ENCODE peak calls at places on chromosomes 7 and 10, in five cellular contexts. J, T, U, L and G are unnamed samples.
A peak's percentile ranks its signal among the peaks of the same experiment; 100 is the strongest.

GRCh38 chr7:38694326-38694725 is 63.2 kb upstream of the AMPH start:
- DNase-seq in J (no peak), T (no peak), U (no peak), L (no peak), G (no peak)

GRCh38 chr7:48213226-48213625 is 42.0 kb downstream of the ABCA13 start:
- DNase-seq in J (no peak), T (no peak), U (no peak), L (no peak), G (no peak)

GRCh38 chr10:129662386-129662785 is 195.3 kb downstream of the MGMT start:
- DNase-seq in J (no peak), T (no peak), U (no peak), L (no peak), G (no peak)

GRCh38 chr7:153847828-153848227 is 204.4 kb upstream of the DPP6 start:
- DNase-seq in J (no peak), T (no peak), U (no peak), L (no peak), G (no peak)

GRCh38 chr7:149772236-149772820 is 1.1 kb downstream of the ZNF467 start:
- DNase-seq in J (no peak), T (no peak), U (peak; percentile 41), L (no peak), G (no peak)

GRCh38 chr10:12638103-12638502 is 288.8 kb downstream of the CAMK1D start:
- DNase-seq in J (peak; percentile 0), T (peak; percentile 72), U (no peak), L (no peak), G (no peak)

GRCh38 chr10:17038627-17039026 is 91.0 kb downstream of the CUBN start:
- DNase-seq in J (no peak), T (no peak), U (no peak), L (no peak), G (no peak)

GRCh38 chr10:127556911-127557310 is 7.8 kb downstream of the NPS start:
- DNase-seq in J (peak; percentile 9), T (no peak), U (no peak), L (no peak), G (no peak)

GRCh38 chr10:122490268-122490667 is 28.9 kb downstream of the HTRA1 start:
- DNase-seq in J (no peak), T (no peak), U (no peak), L (no peak), G (no peak)

GRCh38 chr7:82507976-82508677 is 64.5 kb upstream of the CACNA2D1 start:
- DNase-seq in J (no peak), T (peak; percentile 53), U (no peak), L (no peak), G (no peak)

GRCh38 chr10:71694039-71694471 is 25.5 kb downstream of the C10orf105 start:
- DNase-seq in J (no peak), T (no peak), U (no peak), L (no peak), G (no peak)

GRCh38 chr10:104334965-104335650 is 3.2 kb downstream of the ITPRIP start:
- DNase-seq in J (no peak), T (no peak), U (no peak), L (no peak), G (no peak)

GRCh38 chr7:43152696-43153095 is 40.2 kb downstream of the HECW1 start:
- DNase-seq in J (no peak), T (no peak), U (no peak), L (no peak), G (no peak)

GRCh38 chr10:124223711-124224085 is 130.3 kb upstream of the CHST15 start:
- DNase-seq in J (no peak), T (no peak), U (no peak), L (no peak), G (no peak)

GRCh38 chr7:116804459-116804858 is 57.9 kb upstream of the CAPZA2 start:
- DNase-seq in J (no peak), T (no peak), U (no peak), L (no peak), G (no peak)

GRCh38 chr7:101094791-101095375 is 9.6 kb downstream of the TRIM56 start:
- DNase-seq in J (peak; percentile 77), T (peak; percentile 64), U (no peak), L (peak; percentile 51), G (peak; percentile 80)

GRCh38 chr7:30906014-30906413 is 5.6 kb upstream of the AQP1 start:
- DNase-seq in J (no peak), T (no peak), U (peak; percentile 73), L (no peak), G (no peak)

GRCh38 chr7:17640730-17641377 is 299.4 kb downstream of the SNX13 start:
- DNase-seq in J (peak; percentile 63), T (no peak), U (no peak), L (no peak), G (peak; percentile 20)

GRCh38 chr7:113582471-113582870 is 336.3 kb downstream of the PPP1R3A start:
- DNase-seq in J (no peak), T (no peak), U (peak; percentile 15), L (no peak), G (no peak)

GRCh38 chr10:100996678-100997363 is 2.8 kb upstream of the LZTS2 start:
- DNase-seq in J (peak; percentile 63), T (no peak), U (no peak), L (no peak), G (peak; percentile 54)

GRCh38 chr7:157769016-157769869 is 432.4 kb downstream of the DNAJB6 start:
- DNase-seq in J (no peak), T (no peak), U (no peak), L (no peak), G (no peak)

GRCh38 chr10:128178319-128178937 is 52.2 kb upstream of the MKI67 start:
- DNase-seq in J (peak; percentile 54), T (no peak), U (no peak), L (peak; percentile 39), G (peak; percentile 20)

GRCh38 chr7:128830231-128831177 is at the start of gene FLNC:
- DNase-seq in J (peak; percentile 51), T (peak; percentile 64), U (peak; percentile 41), L (no peak), G (peak; percentile 31)

GRCh38 chr10:22245567-22245966 is 27.8 kb upstream of the EBLN1 start:
- DNase-seq in J (no peak), T (no peak), U (peak; percentile 30), L (no peak), G (no peak)

GRCh38 chr10:75042292-75042974 is 69.0 kb upstream of the SAMD8 start:
- DNase-seq in J (no peak), T (no peak), U (peak; percentile 57), L (no peak), G (no peak)

GRCh38 chr10:124341768-124342135 is 77.0 kb downstream of the OAT start:
- DNase-seq in J (peak; percentile 64), T (no peak), U (no peak), L (no peak), G (peak; percentile 69)

GRCh38 chr7:41760293-41760692 is 57.4 kb upstream of the INHBA start:
- DNase-seq in J (no peak), T (no peak), U (no peak), L (no peak), G (no peak)

GRCh38 chr7:158728911-158729645 is 24.5 kb upstream of the NCAPG2 start:
- DNase-seq in J (no peak), T (no peak), U (no peak), L (no peak), G (no peak)

GRCh38 chr7:2245883-2246679 is 4.1 kb downstream of the NUDT1 start:
- DNase-seq in J (no peak), T (no peak), U (no peak), L (no peak), G (no peak)

GRCh38 chr7:2251841-2252771 is 10.1 kb downstream of the NUDT1 start:
- DNase-seq in J (peak; percentile 42), T (no peak), U (no peak), L (no peak), G (no peak)

GRCh38 chr7:2249744-2250323 is 7.8 kb downstream of the NUDT1 start:
- DNase-seq in J (no peak), T (no peak), U (no peak), L (no peak), G (no peak)

GRCh38 chr7:2247141-2247985 is 5.3 kb downstream of the NUDT1 start:
- DNase-seq in J (peak; percentile 59), T (no peak), U (no peak), L (no peak), G (peak; percentile 57)

DNA sequence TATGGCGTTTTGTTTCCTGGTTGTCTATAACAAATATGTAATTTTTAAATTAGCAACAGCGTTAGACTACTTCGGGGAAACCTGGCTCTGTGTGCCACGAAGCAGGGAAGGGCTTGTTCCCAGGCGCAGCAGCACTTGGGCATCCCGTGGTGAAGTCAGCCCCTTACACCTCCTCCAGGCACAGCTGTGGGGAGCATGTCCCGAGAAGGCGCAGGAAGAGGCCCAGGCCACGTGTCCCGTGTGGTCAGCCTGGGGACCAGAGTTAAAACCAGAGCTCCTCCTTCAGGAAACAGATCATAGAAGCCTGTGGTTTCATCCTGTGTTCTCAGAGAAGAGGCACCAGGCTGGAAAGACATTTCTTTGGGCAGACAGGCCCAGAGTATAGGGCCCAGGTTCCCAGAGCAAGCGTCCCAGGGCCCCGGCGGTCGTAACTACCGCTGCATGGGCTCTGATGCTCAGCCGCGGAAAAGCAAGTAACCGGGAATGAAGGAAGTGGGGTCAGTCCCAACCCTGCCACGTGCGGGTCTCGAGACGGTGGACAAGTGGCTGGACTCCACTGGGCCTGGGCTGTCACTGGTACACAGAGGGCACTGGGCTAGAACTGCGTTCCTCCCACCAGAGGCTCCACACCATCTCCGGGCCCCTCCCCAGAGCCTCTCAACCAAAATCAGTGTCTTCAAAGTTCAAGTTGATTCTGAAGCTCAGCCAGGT is 7.1 kb downstream of the NUDT1 start:
- DNase-seq in J (peak; percentile 95), T (no peak), U (peak; percentile 100), L (no peak), G (peak; percentile 16)
- TF ChIP-seq POLR2A in J (no peak), T (no peak), U (peak; percentile 65), L (no peak), G (no peak)

DNA sequence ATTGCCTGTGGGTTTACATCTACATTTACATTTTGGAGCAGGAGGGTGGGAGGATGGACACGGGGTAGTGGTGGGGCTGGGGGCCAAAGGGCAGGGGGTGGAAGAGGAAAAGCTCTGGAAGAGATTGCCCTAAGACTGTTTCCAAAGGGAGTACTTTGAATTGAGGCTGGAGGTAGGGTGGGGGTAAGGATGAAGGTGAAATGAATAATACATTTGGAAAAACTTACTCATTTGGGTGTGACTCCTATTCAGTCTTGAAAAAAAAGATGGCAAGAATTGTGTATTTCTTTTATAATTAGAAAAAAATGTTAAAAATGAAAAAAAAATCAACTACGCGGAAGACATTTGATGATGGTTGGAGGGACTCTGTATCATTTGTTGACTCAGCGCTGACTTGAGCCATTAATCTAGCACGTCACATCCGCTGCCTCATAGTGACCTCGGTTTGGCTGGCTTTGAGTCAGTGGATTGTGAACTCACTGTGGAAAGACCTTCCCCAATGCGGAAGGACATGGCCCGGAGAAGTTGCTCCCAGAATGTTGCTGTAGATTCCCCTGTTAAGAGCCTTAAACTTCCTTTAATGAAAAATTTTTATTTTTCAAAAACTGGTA is 2.8 kb downstream of the FAM180A start:
- DNase-seq in J (no peak), T (no peak), U (peak; percentile 68), L (no peak), G (no peak)
- TF ChIP-seq POLR2A in J (no peak), T (no peak), U (peak; percentile 46), L (no peak), G (no peak)

GRCh38 chr7:1094870-1095269 is 7.0 kb downstream of the GPER1 start:
- DNase-seq in J (no peak), T (no peak), U (no peak), L (no peak), G (no peak)
- TF ChIP-seq POLR2A in J (no peak), T (no peak), U (no peak), L (no peak), G (no peak)

GRCh38 chr7:130566168-130566897 is 74.4 kb downstream of the MEST start:
- DNase-seq in J (no peak), T (no peak), U (no peak), L (no peak), G (no peak)
- TF ChIP-seq POLR2A in J (no peak), T (no peak), U (no peak), L (no peak), G (no peak)

GRCh38 chr10:58512470-58513188 is at the start of gene BICC1:
- DNase-seq in J (no peak), T (peak; percentile 50), U (peak; percentile 40), L (no peak), G (no peak)
- TF ChIP-seq POLR2A in J (no peak), T (no peak), U (no peak), L (no peak), G (no peak)